ENCODE peak calls at places on chromosomes 2 and 18, in eight cellular contexts. J is CD8-positive, alpha-beta T cell; V is HCT116; U is AG08395; A is IMR-90; D is bronchial epithelial cell; E is NCI-H2107; Z is ACHN. W is an unnamed sample.
A peak's percentile ranks its signal among the peaks of the same experiment; 100 is the strongest.

GRCh38 chr2:206225435-206226232 is 48.8 kb upstream of the ZDBF2 start:
- DNase-seq in J (no peak), V (no peak), U (no peak), A (no peak), D (no peak), E (no peak), Z (no peak), W (no peak)

GRCh38 chr2:45170191-45170975 is 161.1 kb upstream of the SIX2 start:
- DNase-seq in J (no peak), V (no peak), U (no peak), A (no peak), D (peak; percentile 5), E (no peak), Z (no peak), W (no peak)

GRCh38 chr2:64157792-64158191 is 13.6 kb upstream of the PELI1 start:
- DNase-seq in J (no peak), V (no peak), U (no peak), A (peak; percentile 22), D (peak; percentile 79), E (no peak), Z (no peak), W (no peak)

GRCh38 chr18:22930089-22930713 is 2.9 kb upstream of the RBBP8 start:
- DNase-seq in J (peak; percentile 79), V (peak; percentile 57), U (peak; percentile 78), A (peak; percentile 70), D (peak; percentile 71), E (peak; percentile 20), Z (peak; percentile 73), W (peak; percentile 27)

GRCh38 chr18:7844017-7844416 is 276.9 kb downstream of the PTPRM start:
- DNase-seq in J (no peak), V (no peak), U (no peak), A (peak; percentile 33), D (peak; percentile 59), E (no peak), Z (no peak), W (no peak)

GRCh38 chr2:217396165-217396564 is 536.3 kb upstream of the TNP1 start:
- DNase-seq in J (no peak), V (no peak), U (no peak), A (peak; percentile 45), D (peak; percentile 28), E (no peak), Z (no peak), W (no peak)

GRCh38 chr2:190540048-190540447 is 5.5 kb upstream of the NEMP2 start:
- DNase-seq in J (no peak), V (no peak), U (no peak), A (no peak), D (no peak), E (no peak), Z (peak; percentile 27), W (no peak)

GRCh38 chr2:124740636-124741035 is 715.5 kb downstream of the CNTNAP5 start:
- DNase-seq in J (no peak), V (no peak), U (no peak), A (no peak), D (no peak), E (no peak), Z (no peak), W (no peak)

GRCh38 chr2:7392076-7392787 is 475.0 kb downstream of the RNF144A start:
- DNase-seq in J (no peak), V (no peak), U (no peak), A (no peak), D (peak; percentile 15), E (no peak), Z (no peak), W (no peak)

W was measured in NCI-H1417 treated with DMSO at 0.1 percent for 48 hours.